ENCODE peak calls at places on chromosomes 16 and 17, in seven cellular contexts. L is AG04450, U is Calu3, V is neural progenitor cell, I is tibial nerve, J is BJ, P is osteocyte. F is an unnamed sample.

GRCh38 chr16:14562691-14563491 is 67.2 kb downstream of the PARN start:
- DNase-seq in J (no peak), L (no peak), U (peak; percentile 19), I (peak; percentile 7), P (no peak), V (peak; percentile 55), F (no peak)

GRCh38 chr16:78353610-78354009 is 254.2 kb downstream of the WWOX start:
- DNase-seq in L (no peak), J (no peak), U (no peak), V (no peak), P (no peak), I (no peak), F (no peak)

GRCh38 chr16:74607967-74608356 is 1.0 kb upstream of the GLG1 start:
- DNase-seq in V (peak; percentile 63), U (no peak), L (no peak), I (no peak), J (no peak), P (no peak), F (no peak)

GRCh38 chr17:18988546-18989173 is 15.9 kb downstream of the FAM83G start:
- DNase-seq in P (no peak), V (no peak), I (no peak), J (no peak), L (no peak), U (peak; percentile 61), F (no peak)

GRCh38 chr17:73719588-73720071 is 75.4 kb upstream of the SDK2 start:
- DNase-seq in P (no peak), I (peak; percentile 44), U (no peak), L (no peak), V (peak; percentile 89), J (no peak), F (peak; percentile 61)

GRCh38 chr17:75810216-75810615 is 25.6 kb downstream of the UNK start:
- DNase-seq in J (no peak), V (no peak), U (no peak), L (no peak), I (no peak), P (no peak), F (no peak)

GRCh38 chr17:56771563-56771962 is 62.2 kb downstream of the C17orf67 start:
- DNase-seq in L (no peak), V (no peak), J (no peak), I (no peak), P (no peak), U (no peak), F (no peak)

GRCh38 chr17:77437017-77437416 is 296.2 kb downstream of the SEC14L1 start:
- DNase-seq in L (peak; percentile 61), U (no peak), I (no peak), P (peak; percentile 90), J (no peak), V (no peak), F (no peak)

GRCh38 chr16:75267631-75268264 is 16.3 kb upstream of the BCAR1 start:
- DNase-seq in I (no peak), P (peak; percentile 85), U (peak; percentile 76), V (no peak), J (no peak), L (no peak), F (no peak)

GRCh38 chr17:8223356-8224063 is 13.1 kb upstream of the AURKB start:
- DNase-seq in V (peak; percentile 85), J (no peak), I (peak; percentile 59), L (no peak), U (peak; percentile 57), P (no peak), F (peak; percentile 72)
- TF ChIP-seq CTCF in V (peak; percentile 36), J (peak; percentile 36), I (no peak), L (no peak), U (no peak), P (peak; percentile 30), F (no peak)

GRCh38 chr17:68439656-68440290 is 17.5 kb downstream of the WIPI1 start:
- DNase-seq in J (no peak), I (no peak), P (no peak), L (no peak), U (no peak), V (no peak), F (no peak)
- TF ChIP-seq CTCF in J (no peak), I (no peak), P (no peak), L (no peak), U (no peak), V (no peak), F (no peak)

GRCh38 chr16:89489040-89489721 is 1.2 kb downstream of the ANKRD11 start:
- DNase-seq in V (peak; percentile 86), L (peak; percentile 85), P (peak; percentile 90), I (peak; percentile 94), U (peak; percentile 86), J (peak; percentile 67), F (peak; percentile 76)

GRCh38 chr16:89490386-89491237 is at the start of gene ANKRD11:
- DNase-seq in L (peak; percentile 99), U (peak; percentile 99), J (peak; percentile 98), V (peak; percentile 100), I (peak; percentile 95), P (peak; percentile 100), F (peak; percentile 96)

GRCh38 chr16:89491974-89492687 is 1.8 kb upstream of the ANKRD11 start:
- DNase-seq in U (no peak), I (no peak), V (no peak), P (no peak), J (no peak), L (no peak), F (no peak)

GRCh38 chr16:89489731-89490385 is 503 bp downstream of the ANKRD11 start:
- DNase-seq in P (no peak), V (no peak), J (no peak), U (no peak), L (no peak), I (no peak), F (no peak)

DNA sequence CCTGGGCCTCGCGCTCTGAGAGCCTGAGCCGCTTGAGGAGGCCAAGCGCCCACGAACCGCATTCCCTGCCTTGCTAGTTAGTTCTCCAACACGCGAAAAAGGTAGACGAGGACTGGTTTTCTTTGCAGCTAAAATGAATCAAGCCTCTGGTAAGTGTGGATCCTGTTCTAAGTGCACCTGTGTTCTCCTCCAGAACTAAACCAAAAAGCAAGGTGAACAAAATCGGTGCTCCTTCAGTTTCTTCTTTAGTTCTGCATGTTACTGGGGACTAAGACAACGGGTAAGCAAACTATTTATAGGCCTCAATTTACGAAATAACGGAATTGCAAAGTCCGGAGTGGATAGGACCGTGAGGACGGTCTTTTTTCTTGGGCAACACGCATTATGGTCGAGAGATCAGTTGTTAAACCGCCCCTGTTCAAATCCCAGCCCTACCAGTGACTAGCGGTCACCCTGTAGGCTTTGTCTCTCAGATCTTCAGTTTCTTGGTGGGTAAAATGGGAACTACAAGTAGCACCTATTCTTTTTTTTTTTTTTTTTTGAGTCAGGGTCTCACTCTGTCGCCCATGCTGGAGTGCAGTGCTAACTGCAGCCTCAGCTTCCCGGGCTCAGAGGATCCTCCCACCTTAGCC is 993 bp upstream of the ANKRD11 start:
- DNase-seq in V (peak; percentile 53), P (no peak), I (no peak), J (no peak), U (no peak), L (no peak), F (no peak)
- TF ChIP-seq CTCF in V (peak; percentile 11), P (peak; percentile 12), I (no peak), J (peak; percentile 30), U (peak; percentile 12), L (peak; percentile 29), F (peak; percentile 52)

GRCh38 chr16:67104061-67104460 is 5.7 kb upstream of the PHAF1 start:
- DNase-seq in L (no peak), J (no peak), U (peak; percentile 39), I (no peak), P (no peak), V (peak; percentile 50), F (peak; percentile 54)

GRCh38 chr16:67101683-67102082 is 8.1 kb upstream of the PHAF1 start:
- DNase-seq in I (no peak), J (no peak), V (no peak), P (no peak), L (no peak), U (no peak), F (no peak)

GRCh38 chr16:67101301-67101675 is 8.5 kb upstream of the PHAF1 start:
- DNase-seq in J (peak; percentile 36), L (no peak), V (no peak), I (no peak), P (no peak), U (no peak), F (no peak)

GRCh38 chr16:67098599-67098998 is 11.1 kb upstream of the PHAF1 start:
- DNase-seq in V (no peak), J (no peak), P (no peak), U (no peak), I (no peak), L (no peak), F (no peak)

DNA sequence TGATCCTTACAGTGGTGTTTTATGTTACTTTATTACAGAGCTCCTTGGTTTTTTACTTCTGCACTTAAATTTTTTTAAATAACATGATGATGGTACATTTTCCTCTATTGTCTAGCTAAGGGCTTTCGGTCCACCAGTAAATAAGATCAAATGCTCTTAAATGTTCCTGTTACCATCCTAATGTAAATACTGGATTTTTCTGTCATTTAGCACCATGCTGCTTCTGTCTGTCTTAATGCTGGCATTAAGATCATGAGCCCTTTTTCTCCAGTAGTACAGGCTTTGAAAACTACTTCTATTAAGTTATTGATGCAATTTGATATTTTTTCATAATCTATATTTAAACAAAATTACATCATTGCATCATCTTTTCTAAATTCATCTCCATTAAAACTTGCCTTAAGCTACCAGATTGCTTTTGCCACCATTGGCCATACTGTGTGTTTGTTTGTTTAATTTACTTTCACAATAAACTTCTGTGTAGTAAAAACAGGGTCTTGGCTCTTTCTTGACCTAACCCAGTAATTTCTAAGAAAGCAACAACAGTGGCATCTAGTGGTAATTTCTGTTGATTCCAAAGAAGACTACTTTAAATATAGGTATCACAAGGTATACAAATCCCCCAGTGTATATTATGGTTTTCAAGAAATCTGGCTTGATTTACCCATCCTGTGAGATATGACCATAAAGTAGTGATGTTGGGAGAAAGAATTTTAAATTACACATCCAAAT is 9.0 kb upstream of the PHAF1 start:
- DNase-seq in L (no peak), P (no peak), J (no peak), I (no peak), V (no peak), U (no peak), F (no peak)
- TF ChIP-seq CTCF in L (peak; percentile 52), P (peak; percentile 55), J (peak; percentile 44), I (no peak), V (peak; percentile 34), U (no peak), F (no peak)

DNA sequence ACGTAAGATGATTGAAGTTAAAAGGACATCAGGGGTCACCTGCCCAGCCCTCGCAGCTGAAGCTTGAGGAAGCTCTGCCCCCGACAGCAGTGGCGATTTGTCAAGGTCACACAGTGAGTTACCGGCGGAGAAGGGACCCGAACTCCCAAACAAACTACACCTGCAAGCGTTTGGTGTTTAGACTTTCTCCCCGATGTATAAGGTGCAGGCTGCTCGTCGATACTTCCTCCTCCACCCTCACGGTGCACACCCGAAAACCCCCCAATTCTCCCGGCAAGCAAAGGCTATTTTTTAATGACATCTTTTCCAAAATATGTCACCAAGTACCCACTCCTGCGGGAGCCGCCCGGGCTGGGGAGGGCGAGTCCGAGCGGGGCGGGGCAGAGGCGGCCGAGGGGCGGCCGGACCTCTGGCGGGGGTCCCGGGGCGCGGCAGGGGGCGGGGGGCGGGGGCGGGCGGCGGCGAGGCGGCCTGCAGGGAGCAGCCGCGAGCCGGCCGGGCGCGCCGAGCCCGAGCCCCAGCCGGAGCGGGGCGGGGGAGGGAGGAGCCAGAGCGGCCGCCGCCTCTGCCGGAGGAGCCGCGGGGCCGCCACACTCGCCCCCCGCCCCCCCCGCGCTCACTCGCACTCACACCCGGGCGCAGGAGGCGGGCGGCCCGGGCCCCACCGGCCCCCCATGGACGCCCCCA is at the start of gene THRA:
- DNase-seq in V (peak; percentile 90), I (peak; percentile 55), L (no peak), J (no peak), P (no peak), U (peak; percentile 100), F (peak; percentile 81)
- TF ChIP-seq CTCF in V (no peak), I (no peak), L (peak; percentile 15), J (no peak), P (peak; percentile 28), U (no peak), F (no peak)

F was measured in glutamatergic neuron.